ENCODE peak calls at places on chromosome 11, in eight cellular contexts. One of them, this sample, is unnamed.

GRCh38 chr11:488062-488461 is 19.0 kb downstream of the RNH1 start:
- DNase-seq in astrocyte of the spinal cord: no peak
- DNase-seq in endothelial cell: no peak
- DNase-seq in GM10248: no peak
- DNase-seq in foreskin fibroblast: no peak
- DNase-seq in Peyer's patch: no peak
- DNase-seq in HFFc6: no peak
- DNase-seq in kidney: no peak
- DNase-seq in this sample: no peak

GRCh38 chr11:32427935-32428664 is 7.2 kb downstream of the WT1 start:
- DNase-seq in astrocyte of the spinal cord: no peak
- DNase-seq in endothelial cell: peak; percentile 7
- DNase-seq in GM10248: no peak
- DNase-seq in foreskin fibroblast: no peak
- DNase-seq in Peyer's patch: no peak
- DNase-seq in HFFc6: no peak
- DNase-seq in kidney: peak; percentile 66
- DNase-seq in this sample: peak; percentile 23

GRCh38 chr11:31921066-31921465 is 109.9 kb upstream of the PAX6 start:
- DNase-seq in astrocyte of the spinal cord: peak; percentile 12
- DNase-seq in endothelial cell: no peak
- DNase-seq in GM10248: no peak
- DNase-seq in foreskin fibroblast: peak; percentile 0
- DNase-seq in Peyer's patch: no peak
- DNase-seq in HFFc6: peak; percentile 61
- DNase-seq in kidney: no peak
- DNase-seq in this sample: no peak

GRCh38 chr11:123642435-123642834 is 12.0 kb downstream of the SCN3B start:
- DNase-seq in astrocyte of the spinal cord: no peak
- DNase-seq in endothelial cell: no peak
- DNase-seq in GM10248: no peak
- DNase-seq in foreskin fibroblast: no peak
- DNase-seq in Peyer's patch: no peak
- DNase-seq in HFFc6: no peak
- DNase-seq in kidney: no peak
- DNase-seq in this sample: no peak

GRCh38 chr11:126355324-126355925 is at the start of gene ST3GAL4:
- DNase-seq in astrocyte of the spinal cord: peak; percentile 68
- DNase-seq in endothelial cell: peak; percentile 87
- DNase-seq in GM10248: peak; percentile 91
- DNase-seq in foreskin fibroblast: peak; percentile 70
- DNase-seq in Peyer's patch: peak; percentile 78
- DNase-seq in HFFc6: no peak
- DNase-seq in kidney: peak; percentile 95
- DNase-seq in this sample: peak; percentile 94

GRCh38 chr11:8683115-8683807 is 669 bp downstream of the RPL27A start:
- DNase-seq in astrocyte of the spinal cord: no peak
- DNase-seq in endothelial cell: no peak
- DNase-seq in GM10248: no peak
- DNase-seq in foreskin fibroblast: no peak
- DNase-seq in Peyer's patch: no peak
- DNase-seq in HFFc6: no peak
- DNase-seq in kidney: no peak
- DNase-seq in this sample: no peak

GRCh38 chr11:27468209-27468608 is 4.4 kb downstream of the LGR4 start:
- DNase-seq in astrocyte of the spinal cord: peak; percentile 78
- DNase-seq in endothelial cell: no peak
- DNase-seq in GM10248: no peak
- DNase-seq in foreskin fibroblast: peak; percentile 74
- DNase-seq in Peyer's patch: no peak
- DNase-seq in HFFc6: peak; percentile 84
- DNase-seq in kidney: no peak
- DNase-seq in this sample: no peak

GRCh38 chr11:76783901-76784813 is 1.0 kb downstream of the TSKU start:
- DNase-seq in astrocyte of the spinal cord: peak; percentile 85
- DNase-seq in endothelial cell: peak; percentile 82
- DNase-seq in GM10248: no peak
- DNase-seq in foreskin fibroblast: peak; percentile 77
- DNase-seq in Peyer's patch: no peak
- DNase-seq in HFFc6: peak; percentile 60
- DNase-seq in kidney: peak; percentile 90
- DNase-seq in this sample: no peak

GRCh38 chr11:66974724-66975402 is at the start of gene C11orf86:
- DNase-seq in astrocyte of the spinal cord: no peak
- DNase-seq in endothelial cell: no peak
- DNase-seq in GM10248: no peak
- DNase-seq in foreskin fibroblast: no peak
- DNase-seq in Peyer's patch: peak; percentile 89
- DNase-seq in HFFc6: no peak
- DNase-seq in kidney: no peak
- DNase-seq in this sample: no peak

GRCh38 chr11:92893276-92893675 is 76.2 kb upstream of the MTNR1B start:
- DNase-seq in astrocyte of the spinal cord: peak; percentile 13
- DNase-seq in endothelial cell: no peak
- DNase-seq in GM10248: no peak
- DNase-seq in foreskin fibroblast: no peak
- DNase-seq in Peyer's patch: no peak
- DNase-seq in HFFc6: no peak
- DNase-seq in kidney: no peak
- DNase-seq in this sample: no peak

GRCh38 chr11:34345012-34345804 is 12.6 kb downstream of the ABTB2 start:
- DNase-seq in astrocyte of the spinal cord: peak; percentile 85
- DNase-seq in endothelial cell: no peak
- DNase-seq in GM10248: no peak
- DNase-seq in foreskin fibroblast: peak; percentile 73
- DNase-seq in Peyer's patch: peak; percentile 69
- DNase-seq in HFFc6: peak; percentile 72
- DNase-seq in kidney: peak; percentile 76
- DNase-seq in this sample: no peak

GRCh38 chr11:27902981-27903624 is 202.8 kb upstream of the BDNF start:
- DNase-seq in astrocyte of the spinal cord: peak; percentile 63
- DNase-seq in endothelial cell: no peak
- DNase-seq in GM10248: no peak
- DNase-seq in foreskin fibroblast: peak; percentile 65
- DNase-seq in Peyer's patch: no peak
- DNase-seq in HFFc6: peak; percentile 90
- DNase-seq in kidney: no peak
- DNase-seq in this sample: no peak

GRCh38 chr11:77081976-77082836 is 15.4 kb downstream of the CAPN5 start:
- DNase-seq in astrocyte of the spinal cord: no peak
- DNase-seq in endothelial cell: no peak
- DNase-seq in GM10248: no peak
- DNase-seq in foreskin fibroblast: no peak
- DNase-seq in Peyer's patch: peak; percentile 47
- DNase-seq in HFFc6: no peak
- DNase-seq in kidney: peak; percentile 43
- DNase-seq in this sample: no peak

GRCh38 chr11:117644403-117645155 is 152.4 kb downstream of the DSCAML1 start:
- DNase-seq in astrocyte of the spinal cord: no peak
- DNase-seq in endothelial cell: no peak
- DNase-seq in GM10248: no peak
- DNase-seq in foreskin fibroblast: no peak
- DNase-seq in Peyer's patch: no peak
- DNase-seq in HFFc6: no peak
- DNase-seq in kidney: no peak
- DNase-seq in this sample: no peak

GRCh38 chr11:64382586-64382985 is 23.6 kb downstream of the RPS6KA4 start:
- DNase-seq in astrocyte of the spinal cord: no peak
- DNase-seq in endothelial cell: no peak
- DNase-seq in GM10248: no peak
- DNase-seq in foreskin fibroblast: no peak
- DNase-seq in Peyer's patch: no peak
- DNase-seq in HFFc6: no peak
- DNase-seq in kidney: no peak
- DNase-seq in this sample: no peak

GRCh38 chr11:64379817-64380709 is 21.1 kb downstream of the RPS6KA4 start:
- DNase-seq in astrocyte of the spinal cord: no peak
- DNase-seq in endothelial cell: no peak
- DNase-seq in GM10248: no peak
- DNase-seq in foreskin fibroblast: no peak
- DNase-seq in Peyer's patch: no peak
- DNase-seq in HFFc6: no peak
- DNase-seq in kidney: no peak
- DNase-seq in this sample: no peak

GRCh38 chr11:64383580-64383979 is 24.6 kb downstream of the RPS6KA4 start:
- DNase-seq in astrocyte of the spinal cord: no peak
- DNase-seq in endothelial cell: no peak
- DNase-seq in GM10248: no peak
- DNase-seq in foreskin fibroblast: no peak
- DNase-seq in Peyer's patch: no peak
- DNase-seq in HFFc6: no peak
- DNase-seq in kidney: no peak
- DNase-seq in this sample: no peak

GRCh38 chr11:64379160-64379559 is 20.2 kb downstream of the RPS6KA4 start:
- DNase-seq in astrocyte of the spinal cord: no peak
- DNase-seq in endothelial cell: no peak
- DNase-seq in GM10248: no peak
- DNase-seq in foreskin fibroblast: no peak
- DNase-seq in Peyer's patch: no peak
- DNase-seq in HFFc6: no peak
- DNase-seq in kidney: peak; percentile 75
- DNase-seq in this sample: no peak

DNA sequence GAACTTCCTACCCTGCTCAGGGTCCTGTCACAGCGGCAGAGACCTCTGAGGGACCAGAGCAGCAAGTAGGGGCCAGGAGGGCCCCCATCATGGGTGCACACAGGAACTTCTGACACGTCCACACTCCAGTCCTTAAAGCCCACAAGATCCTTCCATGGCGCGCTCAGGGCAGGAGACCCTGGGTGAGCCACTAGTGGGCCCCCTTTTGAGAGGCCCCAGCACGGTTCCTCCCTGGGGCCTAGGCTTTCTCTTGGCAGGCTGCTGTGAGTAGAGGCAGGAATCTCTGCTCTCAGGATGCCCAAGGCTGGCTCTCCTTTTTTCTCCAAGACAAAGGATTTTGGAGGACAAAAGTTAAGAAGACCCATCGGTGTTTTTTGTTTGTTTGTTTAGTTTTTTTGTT is 22.4 kb downstream of the RPS6KA4 start:
- DNase-seq in astrocyte of the spinal cord: no peak
- DNase-seq in endothelial cell: no peak
- DNase-seq in GM10248: no peak
- DNase-seq in foreskin fibroblast: no peak
- DNase-seq in Peyer's patch: no peak
- DNase-seq in HFFc6: no peak
- DNase-seq in kidney: no peak
- DNase-seq in this sample: no peak
- TF ChIP-seq CTCF in astrocyte of the spinal cord: no peak
- TF ChIP-seq CTCF in endothelial cell: no peak
- TF ChIP-seq CTCF in GM10248: no peak
- TF ChIP-seq CTCF in foreskin fibroblast: no peak
- TF ChIP-seq CTCF in Peyer's patch: no peak
- TF ChIP-seq CTCF in HFFc6: peak; percentile 8
- TF ChIP-seq CTCF in kidney: no peak
- TF ChIP-seq CTCF in this sample: no peak

GRCh38 chr11:11988862-11989261 is 19.6 kb downstream of the DKK3 start:
- DNase-seq in astrocyte of the spinal cord: no peak
- DNase-seq in endothelial cell: no peak
- DNase-seq in GM10248: no peak
- DNase-seq in foreskin fibroblast: no peak
- DNase-seq in Peyer's patch: no peak
- DNase-seq in HFFc6: no peak
- DNase-seq in kidney: no peak
- DNase-seq in this sample: no peak
- TF ChIP-seq CTCF in astrocyte of the spinal cord: peak; percentile 22
- TF ChIP-seq CTCF in endothelial cell: peak; percentile 47
- TF ChIP-seq CTCF in GM10248: no peak
- TF ChIP-seq CTCF in foreskin fibroblast: peak; percentile 16
- TF ChIP-seq CTCF in Peyer's patch: no peak
- TF ChIP-seq CTCF in HFFc6: peak; percentile 79
- TF ChIP-seq CTCF in kidney: no peak
- TF ChIP-seq CTCF in this sample: no peak

DNA sequence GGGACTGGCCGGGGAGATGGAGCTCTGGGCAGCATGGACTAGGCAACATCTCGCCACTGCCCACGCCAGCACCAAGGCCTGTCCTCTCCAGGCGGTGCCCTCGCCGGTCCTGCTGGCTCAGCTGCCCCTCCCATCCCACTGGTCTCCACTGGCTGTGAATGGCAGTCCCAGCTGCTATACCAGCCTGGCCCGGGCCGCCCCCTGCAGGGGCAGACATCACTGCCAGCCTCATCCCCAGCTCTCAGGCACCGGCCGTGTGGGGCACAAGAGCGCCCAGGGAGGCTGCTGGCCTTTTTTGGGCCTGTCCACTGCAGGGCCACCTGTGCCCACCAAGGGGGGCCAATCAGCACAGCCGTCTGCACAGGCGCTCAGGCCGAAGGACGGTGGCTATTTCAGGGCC is 30.1 kb upstream of the H19 start:
- DNase-seq in astrocyte of the spinal cord: no peak
- DNase-seq in endothelial cell: no peak
- DNase-seq in GM10248: no peak
- DNase-seq in foreskin fibroblast: no peak
- DNase-seq in Peyer's patch: no peak
- DNase-seq in HFFc6: no peak
- DNase-seq in kidney: no peak
- DNase-seq in this sample: no peak
- TF ChIP-seq CTCF in astrocyte of the spinal cord: no peak
- TF ChIP-seq CTCF in endothelial cell: no peak
- TF ChIP-seq CTCF in GM10248: no peak
- TF ChIP-seq CTCF in foreskin fibroblast: no peak
- TF ChIP-seq CTCF in Peyer's patch: no peak
- TF ChIP-seq CTCF in HFFc6: no peak
- TF ChIP-seq CTCF in kidney: no peak
- TF ChIP-seq CTCF in this sample: no peak

GRCh38 chr11:62737196-62737595 is 8.9 kb downstream of the TTC9C start:
- DNase-seq in astrocyte of the spinal cord: no peak
- DNase-seq in endothelial cell: no peak
- DNase-seq in GM10248: no peak
- DNase-seq in foreskin fibroblast: no peak
- DNase-seq in Peyer's patch: no peak
- DNase-seq in HFFc6: no peak
- DNase-seq in kidney: no peak
- DNase-seq in this sample: no peak

GRCh38 chr11:62727007-62727832 is at the start of gene HNRNPUL2:
- DNase-seq in astrocyte of the spinal cord: peak; percentile 99
- DNase-seq in endothelial cell: peak; percentile 98
- DNase-seq in GM10248: peak; percentile 98
- DNase-seq in foreskin fibroblast: peak; percentile 99
- DNase-seq in Peyer's patch: peak; percentile 99
- DNase-seq in HFFc6: peak; percentile 98
- DNase-seq in kidney: peak; percentile 99
- DNase-seq in this sample: peak; percentile 98

GRCh38 chr11:62727833-62728721 is at the start of gene TTC9C:
- DNase-seq in astrocyte of the spinal cord: peak; percentile 98
- DNase-seq in endothelial cell: peak; percentile 78
- DNase-seq in GM10248: peak; percentile 87
- DNase-seq in foreskin fibroblast: peak; percentile 93
- DNase-seq in Peyer's patch: peak; percentile 96
- DNase-seq in HFFc6: peak; percentile 97
- DNase-seq in kidney: peak; percentile 92
- DNase-seq in this sample: peak; percentile 87

DNA sequence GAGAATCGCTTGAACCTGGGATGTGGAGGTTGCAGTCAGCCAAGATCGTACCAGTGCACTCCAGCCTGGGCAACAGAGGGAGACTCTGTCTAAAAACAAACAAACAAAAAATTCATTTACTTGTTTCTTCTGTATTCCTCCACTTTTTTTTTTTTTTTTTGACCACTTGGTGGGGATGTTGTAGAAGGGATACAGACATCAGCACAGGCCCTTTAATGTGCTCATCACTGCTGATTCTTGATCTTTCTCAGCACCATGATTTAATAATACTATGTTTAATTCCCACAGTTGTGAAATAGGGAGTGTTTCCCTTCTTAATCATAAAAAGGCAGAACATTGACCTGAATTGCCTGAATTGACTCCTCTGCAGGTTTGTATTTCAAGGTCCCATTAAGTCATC is 4.5 kb downstream of the TTC9C start:
- DNase-seq in astrocyte of the spinal cord: peak; percentile 29
- DNase-seq in endothelial cell: no peak
- DNase-seq in GM10248: no peak
- DNase-seq in foreskin fibroblast: no peak
- DNase-seq in Peyer's patch: no peak
- DNase-seq in HFFc6: no peak
- DNase-seq in kidney: no peak
- DNase-seq in this sample: no peak
- TF ChIP-seq CTCF in astrocyte of the spinal cord: no peak
- TF ChIP-seq CTCF in endothelial cell: no peak
- TF ChIP-seq CTCF in GM10248: no peak
- TF ChIP-seq CTCF in foreskin fibroblast: peak; percentile 5
- TF ChIP-seq CTCF in Peyer's patch: peak; percentile 7
- TF ChIP-seq CTCF in HFFc6: peak; percentile 60
- TF ChIP-seq CTCF in kidney: no peak
- TF ChIP-seq CTCF in this sample: no peak